ENCODE peak calls at places on chromosome 11, in seven cellular contexts. U is IMR-90, F is neuronal stem cell, C is H1, B is mesendoderm, Z is H9, T is trophoblast cell. Q is an unnamed sample. For H3K79me1 and H3K27me3, the result is how much of the 10 kb centered on the place peaks cover.

GRCh38 chr11:111063711-111064110 is 181.8 kb upstream of the POU2AF2 start:
- DNase-seq in U (peak), F (no peak), C (no peak), B (no peak), Z (no peak), T (no peak), Q (peak)

GRCh38 chr11:12148466-12148865 is 38.1 kb downstream of the MICAL2 start:
- DNase-seq in U (no peak), F (no peak), C (no peak), B (no peak), Z (no peak), T (no peak), Q (no peak)

GRCh38 chr11:96337541-96338530 is 5.2 kb downstream of the MAML2 start:
- DNase-seq in U (peak), F (no peak), C (no peak), B (no peak), Z (no peak), T (no peak), Q (peak)

GRCh38 chr11:62295504-62295903 is 3.4 kb downstream of the SCGB1D4 start:
- DNase-seq in U (peak), F (peak), C (no peak), B (peak), Z (peak), T (peak), Q (peak)

GRCh38 chr11:63916837-63917684 is at the start of gene RCOR2:
- DNase-seq in U (peak), F (peak), C (peak), B (peak), Z (peak), T (peak), Q (peak)

GRCh38 chr11:61971177-61972111 is 4.0 kb upstream of the FTH1 start:
- DNase-seq in U (peak), F (peak), C (peak), B (peak), Z (peak), T (peak), Q (peak)

GRCh38 chr11:109914038-109914437 is 179.2 kb upstream of the ZC3H12C start:
- DNase-seq in U (no peak), F (no peak), C (no peak), B (peak), Z (no peak), T (peak), Q (no peak)

GRCh38 chr11:62888406-62888805 is 7.7 kb downstream of the SLC3A2 start:
- DNase-seq in U (no peak), F (no peak), C (no peak), B (no peak), Z (no peak), T (no peak), Q (no peak)

GRCh38 chr11:46896719-46897406 is 21.5 kb downstream of the LRP4 start:
- DNase-seq in U (peak), F (no peak), C (no peak), B (peak), Z (no peak), T (no peak), Q (peak)

GRCh38 chr11:134014502-134014901 is 54.4 kb upstream of the JAM3 start:
- DNase-seq in U (no peak), F (no peak), C (no peak), B (peak), Z (peak), T (no peak), Q (peak)

GRCh38 chr11:36196476-36197099 is 92.6 kb downstream of the COMMD9 start:
- DNase-seq in U (peak), F (no peak), C (no peak), B (no peak), Z (no peak), T (peak), Q (no peak)

GRCh38 chr11:102361100-102362021 is 14.3 kb downstream of the BIRC2 start:
- DNase-seq in U (peak), F (no peak), C (no peak), B (no peak), Z (no peak), T (no peak), Q (peak)

GRCh38 chr11:119531091-119531490 is 108.1 kb upstream of the THY1 start:
- DNase-seq in U (no peak), F (no peak), C (no peak), B (no peak), Z (no peak), T (no peak), Q (no peak)

GRCh38 chr11:1782026-1782696 is 18.4 kb upstream of the CTSD start:
- DNase-seq in U (no peak), F (no peak), C (no peak), B (no peak), Z (no peak), T (no peak), Q (no peak)

GRCh38 chr11:74824285-74824982 is 75.8 kb downstream of the RNF169 start:
- DNase-seq in U (no peak), F (no peak), C (no peak), B (no peak), Z (no peak), T (no peak), Q (no peak)

GRCh38 chr11:74822187-74822586 is 73.5 kb downstream of the RNF169 start:
- DNase-seq in U (peak), F (no peak), C (no peak), B (no peak), Z (no peak), T (no peak), Q (peak)

GRCh38 chr11:74826901-74827300 is 78.3 kb downstream of the RNF169 start:
- DNase-seq in U (no peak), F (no peak), C (no peak), B (peak), Z (no peak), T (no peak), Q (no peak)
- H3K79me1 ChIP-seq in U (under half), F (under half), C (under half), B (under half), Z (under half), T (under half), Q (under half)

DNA sequence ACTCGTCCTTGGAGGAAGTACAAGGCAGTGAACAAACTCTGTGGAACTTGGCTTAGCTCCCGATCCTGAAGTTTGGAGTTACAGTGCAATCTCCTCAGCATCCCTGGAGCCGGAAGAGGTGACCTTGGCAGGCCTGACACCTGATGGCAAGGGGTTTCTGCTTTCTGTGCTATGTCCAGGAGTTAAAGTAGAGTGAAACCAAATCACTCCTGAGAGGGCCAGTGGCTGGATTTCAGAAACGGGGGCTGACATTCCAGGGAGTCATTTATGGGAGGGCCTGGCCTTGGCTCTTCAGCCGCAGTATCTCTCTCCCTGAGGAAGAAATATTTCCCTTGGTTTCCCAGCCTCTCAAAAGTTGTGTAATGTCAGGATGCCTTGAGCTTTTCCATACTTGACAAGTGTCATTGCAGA is 1.8 kb upstream of the GRAMD1B start:
- DNase-seq in U (no peak), F (no peak), C (no peak), B (no peak), Z (no peak), T (no peak), Q (no peak)
- H3K27me3 ChIP-seq in U (under half), F (under half), C (under half), B (under half), Z (under half), T (under half), Q (half or more)

DNA sequence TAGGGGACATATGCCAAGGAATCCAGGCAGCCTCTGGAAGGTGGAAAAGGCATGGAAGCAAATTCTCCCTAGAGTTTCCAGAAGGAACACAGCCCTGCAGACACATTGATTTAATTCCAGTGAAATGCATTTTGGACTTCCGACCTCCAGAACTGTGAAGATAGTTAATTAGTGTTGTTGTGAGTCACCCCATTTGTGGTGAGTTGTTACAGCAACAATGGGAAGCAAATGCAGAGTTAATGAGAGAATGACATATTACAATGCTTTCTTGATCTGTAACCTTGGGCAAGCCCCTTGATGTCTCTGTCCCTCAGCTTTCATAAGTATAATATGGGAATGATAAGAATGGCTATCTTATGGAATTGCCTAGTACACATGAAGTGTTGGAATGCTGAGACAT is 178.7 kb downstream of the KIRREL3 start:
- DNase-seq in U (no peak), F (no peak), C (no peak), B (no peak), Z (no peak), T (no peak), Q (no peak)
- H3K23ac ChIP-seq in U (no peak), F (no peak), C (no peak), B (no peak), Z (no peak), T (no peak), Q (no peak)

GRCh38 chr11:120714448-120714847 is 202.9 kb downstream of the GRIK4 start:
- DNase-seq in U (no peak), F (no peak), C (no peak), B (no peak), Z (no peak), T (no peak), Q (peak)
- H3K79me1 ChIP-seq in U (under half), F (under half), C (under half), B (under half), Z (under half), T (under half), Q (under half)

GRCh38 chr11:78711732-78712131 is 137.1 kb upstream of the NARS2 start:
- DNase-seq in U (no peak), F (no peak), C (no peak), B (no peak), Z (no peak), T (no peak), Q (no peak)
- H3K27me3 ChIP-seq in U (under half), F (under half), C (under half), B (under half), Z (under half), T (under half), Q (under half)

Q was measured in mesenchymal stem cell.